ENCODE peak calls at places on chromosomes 4 and X, in ten cellular contexts. One of them, this sample, is unnamed.

GRCh38 chr4:136927172-136927571 is 605.1 kb downstream of the PCDH18 start:
- DNase-seq in endothelial cell of umbilical vein: no peak
- DNase-seq in transverse colon: no peak
- DNase-seq in HCT116: peak; percentile 37
- DNase-seq in sigmoid colon: no peak
- DNase-seq in SK-N-SH: no peak
- DNase-seq in GM23338: no peak
- DNase-seq in suprapubic skin: no peak
- DNase-seq in stomach: no peak
- DNase-seq in prostate gland: no peak
- DNase-seq in this sample: no peak

GRCh38 chrX:104310084-104310483 is 55.4 kb upstream of the ESX1 start:
- DNase-seq in endothelial cell of umbilical vein: peak; percentile 39
- DNase-seq in transverse colon: no peak
- DNase-seq in HCT116: no peak
- DNase-seq in sigmoid colon: no peak
- DNase-seq in SK-N-SH: peak; percentile 7
- DNase-seq in GM23338: no peak
- DNase-seq in suprapubic skin: no peak
- DNase-seq in stomach: no peak
- DNase-seq in prostate gland: no peak
- DNase-seq in this sample: no peak

GRCh38 chrX:118528089-118528753 is 32.6 kb downstream of the DOCK11 start:
- DNase-seq in endothelial cell of umbilical vein: no peak
- DNase-seq in transverse colon: peak; percentile 21
- DNase-seq in HCT116: no peak
- DNase-seq in sigmoid colon: no peak
- DNase-seq in SK-N-SH: no peak
- DNase-seq in GM23338: no peak
- DNase-seq in suprapubic skin: no peak
- DNase-seq in stomach: no peak
- DNase-seq in prostate gland: no peak
- DNase-seq in this sample: no peak

GRCh38 chrX:71251456-71251973 is 2.4 kb downstream of the ZMYM3 start:
- DNase-seq in endothelial cell of umbilical vein: no peak
- DNase-seq in transverse colon: peak; percentile 11
- DNase-seq in HCT116: no peak
- DNase-seq in sigmoid colon: no peak
- DNase-seq in SK-N-SH: no peak
- DNase-seq in GM23338: peak; percentile 1
- DNase-seq in suprapubic skin: no peak
- DNase-seq in stomach: no peak
- DNase-seq in prostate gland: no peak
- DNase-seq in this sample: no peak

GRCh38 chrX:141278306-141278705 is 36.0 kb upstream of the SPANXC start:
- DNase-seq in endothelial cell of umbilical vein: peak; percentile 29
- DNase-seq in transverse colon: no peak
- DNase-seq in HCT116: no peak
- DNase-seq in sigmoid colon: no peak
- DNase-seq in SK-N-SH: peak; percentile 38
- DNase-seq in GM23338: peak; percentile 53
- DNase-seq in suprapubic skin: no peak
- DNase-seq in stomach: no peak
- DNase-seq in prostate gland: no peak
- DNase-seq in this sample: no peak

GRCh38 chr4:83599183-83599582 is 63.3 kb downstream of the GPAT3 start:
- DNase-seq in endothelial cell of umbilical vein: peak; percentile 22
- DNase-seq in transverse colon: no peak
- DNase-seq in HCT116: peak; percentile 23
- DNase-seq in sigmoid colon: no peak
- DNase-seq in SK-N-SH: no peak
- DNase-seq in GM23338: peak; percentile 63
- DNase-seq in suprapubic skin: no peak
- DNase-seq in stomach: no peak
- DNase-seq in prostate gland: no peak
- DNase-seq in this sample: no peak

GRCh38 chr4:44928062-44928380 is 201.7 kb upstream of the GNPDA2 start:
- DNase-seq in endothelial cell of umbilical vein: no peak
- DNase-seq in transverse colon: no peak
- DNase-seq in HCT116: no peak
- DNase-seq in sigmoid colon: no peak
- DNase-seq in SK-N-SH: no peak
- DNase-seq in GM23338: no peak
- DNase-seq in suprapubic skin: no peak
- DNase-seq in stomach: no peak
- DNase-seq in prostate gland: no peak
- DNase-seq in this sample: no peak

GRCh38 chrX:77014655-77015377 is 432.4 kb upstream of the FGF16 start:
- DNase-seq in endothelial cell of umbilical vein: no peak
- DNase-seq in transverse colon: no peak
- DNase-seq in HCT116: no peak
- DNase-seq in sigmoid colon: no peak
- DNase-seq in SK-N-SH: peak; percentile 11
- DNase-seq in GM23338: peak; percentile 75
- DNase-seq in suprapubic skin: no peak
- DNase-seq in stomach: no peak
- DNase-seq in prostate gland: no peak
- DNase-seq in this sample: no peak

GRCh38 chr4:133130171-133130570 is 18.9 kb upstream of the PCDH10 start:
- DNase-seq in endothelial cell of umbilical vein: peak; percentile 80
- DNase-seq in transverse colon: no peak
- DNase-seq in HCT116: no peak
- DNase-seq in sigmoid colon: no peak
- DNase-seq in SK-N-SH: no peak
- DNase-seq in GM23338: peak; percentile 10
- DNase-seq in suprapubic skin: no peak
- DNase-seq in stomach: no peak
- DNase-seq in prostate gland: no peak
- DNase-seq in this sample: no peak

GRCh38 chr4:22072726-22073125 is 124.2 kb upstream of the KCNIP4 start:
- DNase-seq in endothelial cell of umbilical vein: no peak
- DNase-seq in transverse colon: no peak
- DNase-seq in HCT116: no peak
- DNase-seq in sigmoid colon: no peak
- DNase-seq in SK-N-SH: no peak
- DNase-seq in GM23338: no peak
- DNase-seq in suprapubic skin: no peak
- DNase-seq in stomach: no peak
- DNase-seq in prostate gland: no peak
- DNase-seq in this sample: peak; percentile 7

GRCh38 chr4:77827343-77827742 is 8.2 kb upstream of the CNOT6L start:
- DNase-seq in endothelial cell of umbilical vein: no peak
- DNase-seq in transverse colon: no peak
- DNase-seq in HCT116: no peak
- DNase-seq in sigmoid colon: no peak
- DNase-seq in SK-N-SH: no peak
- DNase-seq in GM23338: no peak
- DNase-seq in suprapubic skin: no peak
- DNase-seq in stomach: no peak
- DNase-seq in prostate gland: no peak
- DNase-seq in this sample: no peak

GRCh38 chr4:40124690-40125089 is 68.0 kb downstream of the N4BP2 start:
- DNase-seq in endothelial cell of umbilical vein: no peak
- DNase-seq in transverse colon: no peak
- DNase-seq in HCT116: no peak
- DNase-seq in sigmoid colon: no peak
- DNase-seq in SK-N-SH: no peak
- DNase-seq in GM23338: no peak
- DNase-seq in suprapubic skin: no peak
- DNase-seq in stomach: no peak
- DNase-seq in prostate gland: no peak
- DNase-seq in this sample: no peak

GRCh38 chr4:8676676-8677075 is 84.1 kb downstream of the CPZ start:
- DNase-seq in endothelial cell of umbilical vein: no peak
- DNase-seq in transverse colon: no peak
- DNase-seq in HCT116: no peak
- DNase-seq in sigmoid colon: peak; percentile 45
- DNase-seq in SK-N-SH: no peak
- DNase-seq in GM23338: no peak
- DNase-seq in suprapubic skin: no peak
- DNase-seq in stomach: no peak
- DNase-seq in prostate gland: no peak
- DNase-seq in this sample: no peak

GRCh38 chr4:141912831-141913230 is 276.4 kb downstream of the IL15 start:
- DNase-seq in endothelial cell of umbilical vein: peak; percentile 97
- DNase-seq in transverse colon: peak; percentile 8
- DNase-seq in HCT116: no peak
- DNase-seq in sigmoid colon: no peak
- DNase-seq in SK-N-SH: peak; percentile 75
- DNase-seq in GM23338: no peak
- DNase-seq in suprapubic skin: no peak
- DNase-seq in stomach: peak; percentile 54
- DNase-seq in prostate gland: no peak
- DNase-seq in this sample: no peak
- TF ChIP-seq POLR2AphosphoS5 in endothelial cell of umbilical vein: peak; percentile 48
- TF ChIP-seq POLR2AphosphoS5 in transverse colon: no peak
- TF ChIP-seq POLR2AphosphoS5 in HCT116: no peak
- TF ChIP-seq POLR2AphosphoS5 in sigmoid colon: no peak
- TF ChIP-seq POLR2AphosphoS5 in SK-N-SH: no peak
- TF ChIP-seq POLR2AphosphoS5 in GM23338: no peak
- TF ChIP-seq POLR2AphosphoS5 in suprapubic skin: no peak
- TF ChIP-seq POLR2AphosphoS5 in stomach: no peak
- TF ChIP-seq POLR2AphosphoS5 in prostate gland: no peak
- TF ChIP-seq POLR2AphosphoS5 in this sample: no peak

DNA sequence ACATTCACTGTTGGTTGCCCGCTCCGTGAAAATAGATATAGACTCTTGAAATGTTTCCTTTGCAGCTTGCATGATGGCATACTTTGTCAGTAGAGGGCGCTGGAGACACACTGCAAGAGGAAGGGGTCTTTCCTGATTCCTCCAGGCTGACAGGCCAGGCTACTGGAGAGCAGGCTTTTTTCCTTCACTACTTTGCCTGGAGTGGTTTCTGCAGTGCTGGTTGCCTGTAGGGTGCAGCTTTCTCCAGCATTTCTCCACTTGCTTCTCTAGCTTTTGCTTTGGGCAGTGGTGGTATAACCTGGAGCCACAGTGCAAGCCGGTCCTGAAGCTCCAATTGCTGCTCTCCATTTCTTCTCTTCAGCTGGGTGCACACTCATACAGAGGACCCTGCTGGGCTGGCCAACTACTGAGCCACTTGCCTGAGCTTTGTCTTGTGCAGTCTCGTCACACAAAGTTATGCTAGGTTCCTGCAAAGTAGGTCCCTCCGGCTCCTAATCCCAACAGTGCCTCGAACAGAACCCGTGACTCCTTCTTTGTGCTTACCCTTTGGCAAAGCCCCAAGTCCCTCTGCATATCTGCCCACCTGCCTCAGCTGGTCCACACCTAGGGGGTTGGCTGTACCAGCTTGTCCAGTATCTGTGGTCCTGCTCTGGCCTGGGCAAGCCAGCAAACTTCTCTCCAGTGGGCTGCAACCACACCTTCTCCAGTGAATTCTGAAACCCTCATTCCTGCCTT is 46.3 kb downstream of the RASSF6 start:
- DNase-seq in endothelial cell of umbilical vein: peak; percentile 73
- DNase-seq in transverse colon: peak; percentile 66
- DNase-seq in HCT116: peak; percentile 54
- DNase-seq in sigmoid colon: peak; percentile 79
- DNase-seq in SK-N-SH: peak; percentile 37
- DNase-seq in GM23338: peak; percentile 96
- DNase-seq in suprapubic skin: no peak
- DNase-seq in stomach: peak; percentile 80
- DNase-seq in prostate gland: peak; percentile 80
- DNase-seq in this sample: no peak
- H3K27ac ChIP-seq in endothelial cell of umbilical vein: no peak overlapping the region
- H3K27ac ChIP-seq in transverse colon: no peak overlapping the region
- H3K27ac ChIP-seq in HCT116: no peak overlapping the region
- H3K27ac ChIP-seq in sigmoid colon: no peak overlapping the region
- H3K27ac ChIP-seq in SK-N-SH: no peak overlapping the region
- H3K27ac ChIP-seq in GM23338: no peak overlapping the region
- H3K27ac ChIP-seq in suprapubic skin: no peak overlapping the region
- H3K27ac ChIP-seq in stomach: peak overlapping the region; percentile 68
- H3K27ac ChIP-seq in prostate gland: no peak overlapping the region
- H3K27ac ChIP-seq in this sample: no peak overlapping the region

DNA sequence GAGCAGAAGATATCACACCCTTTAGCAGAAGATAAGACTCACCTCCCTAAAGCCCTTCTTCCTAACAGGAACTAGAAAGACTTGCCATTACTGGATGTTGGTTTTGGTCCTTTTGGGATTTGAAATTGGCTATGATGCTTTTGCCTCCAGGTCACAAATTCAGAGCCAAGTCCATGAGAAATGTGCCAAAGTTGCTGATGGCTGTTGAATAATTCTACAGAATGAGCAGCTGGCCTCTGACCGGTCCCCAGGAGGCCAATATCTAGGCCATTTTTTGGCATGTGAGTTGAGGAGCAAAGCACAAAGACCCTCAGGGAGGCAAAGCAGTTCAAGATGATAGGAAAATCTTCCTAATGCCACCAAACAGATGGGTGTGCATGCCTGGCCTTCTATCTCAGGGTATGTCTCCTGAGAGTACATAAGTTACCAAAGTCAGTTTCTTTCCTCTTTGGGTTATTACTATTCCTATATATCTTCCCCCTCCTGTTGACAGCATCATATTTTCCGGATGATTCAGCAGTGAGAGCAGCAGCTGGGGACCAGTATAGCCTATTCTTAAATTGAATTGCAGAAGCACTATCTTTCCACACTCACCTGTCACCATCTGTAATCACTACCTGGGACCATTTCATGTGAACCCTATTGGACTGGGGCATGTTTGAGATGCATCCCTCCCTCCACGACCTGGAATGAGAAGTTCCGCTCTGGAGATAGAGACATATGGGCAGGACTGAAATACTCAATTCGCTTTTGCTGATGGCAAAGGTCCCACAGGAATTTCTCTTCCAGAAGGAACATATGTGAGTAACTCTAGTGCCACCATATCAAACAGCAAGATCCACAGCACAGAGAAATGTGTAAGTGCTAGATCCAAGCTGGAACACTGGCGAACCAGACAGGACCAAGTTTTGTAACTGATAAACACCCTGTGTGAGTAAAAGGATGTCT is 44.2 kb downstream of the SEL1L3 start:
- DNase-seq in endothelial cell of umbilical vein: no peak
- DNase-seq in transverse colon: no peak
- DNase-seq in HCT116: no peak
- DNase-seq in sigmoid colon: no peak
- DNase-seq in SK-N-SH: no peak
- DNase-seq in GM23338: no peak
- DNase-seq in suprapubic skin: no peak
- DNase-seq in stomach: no peak
- DNase-seq in prostate gland: no peak
- DNase-seq in this sample: no peak
- TF ChIP-seq POLR2AphosphoS5 in endothelial cell of umbilical vein: no peak
- TF ChIP-seq POLR2AphosphoS5 in transverse colon: no peak
- TF ChIP-seq POLR2AphosphoS5 in HCT116: no peak
- TF ChIP-seq POLR2AphosphoS5 in sigmoid colon: no peak
- TF ChIP-seq POLR2AphosphoS5 in SK-N-SH: no peak
- TF ChIP-seq POLR2AphosphoS5 in GM23338: no peak
- TF ChIP-seq POLR2AphosphoS5 in suprapubic skin: no peak
- TF ChIP-seq POLR2AphosphoS5 in stomach: no peak
- TF ChIP-seq POLR2AphosphoS5 in prostate gland: no peak
- TF ChIP-seq POLR2AphosphoS5 in this sample: no peak

DNA sequence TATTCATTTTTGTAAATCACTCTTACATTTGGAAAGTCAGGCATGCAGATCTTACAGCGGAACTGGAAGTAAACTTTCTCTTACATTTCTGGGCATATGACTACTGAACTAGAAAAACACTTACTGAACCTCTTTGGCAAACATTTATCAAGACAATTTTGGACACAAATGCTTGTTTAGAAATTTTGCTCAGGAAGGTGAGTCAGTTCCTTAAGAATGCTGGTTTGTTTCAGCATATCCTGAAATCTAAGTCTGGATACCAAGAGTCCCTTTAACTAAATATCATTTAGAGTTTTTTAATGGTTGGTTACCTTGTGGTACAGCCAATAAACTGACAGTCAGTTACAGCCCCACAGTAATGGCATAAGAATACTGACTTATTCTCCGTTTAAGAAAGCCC is 15.0 kb downstream of the SHISA3 start:
- DNase-seq in endothelial cell of umbilical vein: peak; percentile 89
- DNase-seq in transverse colon: no peak
- DNase-seq in HCT116: no peak
- DNase-seq in sigmoid colon: no peak
- DNase-seq in SK-N-SH: no peak
- DNase-seq in GM23338: no peak
- DNase-seq in suprapubic skin: no peak
- DNase-seq in stomach: no peak
- DNase-seq in prostate gland: no peak
- DNase-seq in this sample: no peak
- H3K27ac ChIP-seq in endothelial cell of umbilical vein: peak overlapping the region; percentile 80
- H3K27ac ChIP-seq in transverse colon: no peak overlapping the region
- H3K27ac ChIP-seq in HCT116: no peak overlapping the region
- H3K27ac ChIP-seq in sigmoid colon: peak overlapping the region; percentile 43
- H3K27ac ChIP-seq in SK-N-SH: peak overlapping the region; percentile 87
- H3K27ac ChIP-seq in GM23338: no peak overlapping the region
- H3K27ac ChIP-seq in suprapubic skin: no peak overlapping the region
- H3K27ac ChIP-seq in stomach: no peak overlapping the region
- H3K27ac ChIP-seq in prostate gland: no peak overlapping the region
- H3K27ac ChIP-seq in this sample: no peak overlapping the region